ENCODE peak calls at places on chromosomes 4 and X, in six cellular contexts. One of them, this sample, is unnamed. For H3K4me1, the result is how much of the 10 kb centered on the place peaks cover.

GRCh38 chr4:154626793-154627484 is 14.5 kb upstream of the FGG start:
- DNase-seq in HCT116: peak
- DNase-seq in stomach: peak
- DNase-seq in K562: peak
- DNase-seq in IMR-90: peak
- DNase-seq in Karpas-422: peak
- DNase-seq in this sample: no peak

GRCh38 chrX:17822351-17822750 is 38.7 kb downstream of the RAI2 start:
- DNase-seq in HCT116: no peak
- DNase-seq in stomach: no peak
- DNase-seq in K562: no peak
- DNase-seq in IMR-90: no peak
- DNase-seq in Karpas-422: no peak
- DNase-seq in this sample: no peak

GRCh38 chr4:112113786-112114185 is 31.5 kb upstream of the FAM241A start:
- DNase-seq in HCT116: no peak
- DNase-seq in stomach: no peak
- DNase-seq in K562: no peak
- DNase-seq in IMR-90: no peak
- DNase-seq in Karpas-422: no peak
- DNase-seq in this sample: no peak

GRCh38 chr4:30866907-30867306 is 146.7 kb downstream of the PCDH7 start:
- DNase-seq in HCT116: no peak
- DNase-seq in stomach: no peak
- DNase-seq in K562: no peak
- DNase-seq in IMR-90: no peak
- DNase-seq in Karpas-422: no peak
- DNase-seq in this sample: no peak

GRCh38 chrX:98371994-98372393 is 1488.3 kb downstream of the RPA4 start:
- DNase-seq in HCT116: no peak
- DNase-seq in stomach: no peak
- DNase-seq in K562: no peak
- DNase-seq in IMR-90: no peak
- DNase-seq in Karpas-422: no peak
- DNase-seq in this sample: no peak

GRCh38 chr4:168153596-168154440 is 61.5 kb downstream of the ANXA10 start:
- DNase-seq in HCT116: peak
- DNase-seq in stomach: peak
- DNase-seq in K562: no peak
- DNase-seq in IMR-90: peak
- DNase-seq in Karpas-422: peak
- DNase-seq in this sample: peak

GRCh38 chr4:30867427-30867826 is 147.3 kb downstream of the PCDH7 start:
- DNase-seq in HCT116: no peak
- DNase-seq in stomach: no peak
- DNase-seq in K562: no peak
- DNase-seq in IMR-90: no peak
- DNase-seq in Karpas-422: no peak
- DNase-seq in this sample: no peak

GRCh38 chrX:10199212-10199611 is 42.4 kb downstream of the CLCN4 start:
- DNase-seq in HCT116: no peak
- DNase-seq in stomach: no peak
- DNase-seq in K562: no peak
- DNase-seq in IMR-90: peak
- DNase-seq in Karpas-422: peak
- DNase-seq in this sample: no peak

GRCh38 chr4:61638600-61638999 is 438.5 kb downstream of the ADGRL3 start:
- DNase-seq in HCT116: no peak
- DNase-seq in stomach: no peak
- DNase-seq in K562: no peak
- DNase-seq in IMR-90: peak
- DNase-seq in Karpas-422: no peak
- DNase-seq in this sample: no peak

GRCh38 chr4:188002346-188002745 is 6.8 kb downstream of the ZFP42 start:
- DNase-seq in HCT116: no peak
- DNase-seq in stomach: no peak
- DNase-seq in K562: no peak
- DNase-seq in IMR-90: peak
- DNase-seq in Karpas-422: no peak
- DNase-seq in this sample: no peak

GRCh38 chr4:114791976-114792375 is 193.4 kb downstream of the UGT8 start:
- DNase-seq in HCT116: no peak
- DNase-seq in stomach: no peak
- DNase-seq in K562: no peak
- DNase-seq in IMR-90: no peak
- DNase-seq in Karpas-422: no peak
- DNase-seq in this sample: no peak

GRCh38 chrX:1205681-1206611 is 6.5 kb downstream of the CRLF2 start:
- DNase-seq in HCT116: peak
- DNase-seq in stomach: no peak
- DNase-seq in K562: peak
- DNase-seq in IMR-90: peak
- DNase-seq in Karpas-422: peak
- DNase-seq in this sample: peak

GRCh38 chrX:13774696-13775095 is 40.1 kb downstream of the OFD1 start:
- DNase-seq in HCT116: no peak
- DNase-seq in stomach: no peak
- DNase-seq in K562: no peak
- DNase-seq in IMR-90: peak
- DNase-seq in Karpas-422: no peak
- DNase-seq in this sample: no peak

GRCh38 chr4:64250061-64250460 is 159.2 kb downstream of the TECRL start:
- DNase-seq in HCT116: no peak
- DNase-seq in stomach: no peak
- DNase-seq in K562: no peak
- DNase-seq in IMR-90: no peak
- DNase-seq in Karpas-422: no peak
- DNase-seq in this sample: no peak

GRCh38 chr4:99403380-99404194 is 31.6 kb downstream of the ADH7 start:
- DNase-seq in HCT116: no peak
- DNase-seq in stomach: no peak
- DNase-seq in K562: no peak
- DNase-seq in IMR-90: peak
- DNase-seq in Karpas-422: no peak
- DNase-seq in this sample: no peak

GRCh38 chr4:155973639-155974475 is 20.2 kb upstream of the CTSO start:
- DNase-seq in HCT116: no peak
- DNase-seq in stomach: no peak
- DNase-seq in K562: no peak
- DNase-seq in IMR-90: peak
- DNase-seq in Karpas-422: no peak
- DNase-seq in this sample: no peak

GRCh38 chrX:113906168-113906567 is 677.7 kb upstream of the HTR2C start:
- DNase-seq in HCT116: no peak
- DNase-seq in stomach: no peak
- DNase-seq in K562: no peak
- DNase-seq in IMR-90: no peak
- DNase-seq in Karpas-422: no peak
- DNase-seq in this sample: no peak

GRCh38 chrX:137031517-137032377 is 2.0 kb downstream of the GPR101 start:
- DNase-seq in HCT116: no peak
- DNase-seq in stomach: no peak
- DNase-seq in K562: peak
- DNase-seq in IMR-90: peak
- DNase-seq in Karpas-422: no peak
- DNase-seq in this sample: no peak

GRCh38 chr4:62162606-62163005 is 962.5 kb downstream of the ADGRL3 start:
- DNase-seq in HCT116: no peak
- DNase-seq in stomach: no peak
- DNase-seq in K562: no peak
- DNase-seq in IMR-90: no peak
- DNase-seq in Karpas-422: no peak
- DNase-seq in this sample: no peak

GRCh38 chrX:3577551-3577950 is 135.9 kb downstream of the PRKX start:
- DNase-seq in HCT116: no peak
- DNase-seq in stomach: no peak
- DNase-seq in K562: no peak
- DNase-seq in IMR-90: no peak
- DNase-seq in Karpas-422: no peak
- DNase-seq in this sample: no peak

GRCh38 chr4:54542119-54542438 is 115.7 kb upstream of the KIT start:
- DNase-seq in HCT116: no peak
- DNase-seq in stomach: no peak
- DNase-seq in K562: no peak
- DNase-seq in IMR-90: no peak
- DNase-seq in Karpas-422: no peak
- DNase-seq in this sample: no peak

GRCh38 chrX:129495941-129496340 is 27.3 kb downstream of the SMARCA1 start:
- DNase-seq in HCT116: no peak
- DNase-seq in stomach: no peak
- DNase-seq in K562: no peak
- DNase-seq in IMR-90: peak
- DNase-seq in Karpas-422: no peak
- DNase-seq in this sample: no peak

GRCh38 chr4:71406459-71406963 is 67.7 kb downstream of the SLC4A4 start:
- DNase-seq in HCT116: no peak
- DNase-seq in stomach: no peak
- DNase-seq in K562: peak
- DNase-seq in IMR-90: peak
- DNase-seq in Karpas-422: no peak
- DNase-seq in this sample: no peak

GRCh38 chrX:129557844-129558243 is 17.8 kb downstream of the OCRL start:
- DNase-seq in HCT116: no peak
- DNase-seq in stomach: no peak
- DNase-seq in K562: no peak
- DNase-seq in IMR-90: peak
- DNase-seq in Karpas-422: no peak
- DNase-seq in this sample: no peak

GRCh38 chr4:5893013-5893580 is at the start of gene CRMP1:
- DNase-seq in HCT116: no peak
- DNase-seq in stomach: no peak
- DNase-seq in K562: no peak
- DNase-seq in IMR-90: no peak
- DNase-seq in Karpas-422: no peak
- DNase-seq in this sample: no peak

GRCh38 chr4:138233313-138233712 is 8.8 kb downstream of the SLC7A11 start:
- DNase-seq in HCT116: no peak
- DNase-seq in stomach: no peak
- DNase-seq in K562: no peak
- DNase-seq in IMR-90: no peak
- DNase-seq in Karpas-422: no peak
- DNase-seq in this sample: no peak

GRCh38 chr4:138235419-138235952 is 6.7 kb downstream of the SLC7A11 start:
- DNase-seq in HCT116: peak
- DNase-seq in stomach: no peak
- DNase-seq in K562: peak
- DNase-seq in IMR-90: peak
- DNase-seq in Karpas-422: no peak
- DNase-seq in this sample: no peak

GRCh38 chr4:138234254-138234653 is 7.9 kb downstream of the SLC7A11 start:
- DNase-seq in HCT116: no peak
- DNase-seq in stomach: no peak
- DNase-seq in K562: no peak
- DNase-seq in IMR-90: no peak
- DNase-seq in Karpas-422: no peak
- DNase-seq in this sample: no peak

GRCh38 chr4:138238521-138239292 is 3.4 kb downstream of the SLC7A11 start:
- DNase-seq in HCT116: no peak
- DNase-seq in stomach: no peak
- DNase-seq in K562: no peak
- DNase-seq in IMR-90: no peak
- DNase-seq in Karpas-422: no peak
- DNase-seq in this sample: no peak

GRCh38 chr4:138236035-138236434 is 6.1 kb downstream of the SLC7A11 start:
- DNase-seq in HCT116: no peak
- DNase-seq in stomach: no peak
- DNase-seq in K562: no peak
- DNase-seq in IMR-90: peak
- DNase-seq in Karpas-422: no peak
- DNase-seq in this sample: no peak
- H3K4me1 ChIP-seq in HCT116: under half
- H3K4me1 ChIP-seq in stomach: under half
- H3K4me1 ChIP-seq in K562: under half
- H3K4me1 ChIP-seq in IMR-90: under half
- H3K4me1 ChIP-seq in Karpas-422: under half
- H3K4me1 ChIP-seq in this sample: under half

DNA sequence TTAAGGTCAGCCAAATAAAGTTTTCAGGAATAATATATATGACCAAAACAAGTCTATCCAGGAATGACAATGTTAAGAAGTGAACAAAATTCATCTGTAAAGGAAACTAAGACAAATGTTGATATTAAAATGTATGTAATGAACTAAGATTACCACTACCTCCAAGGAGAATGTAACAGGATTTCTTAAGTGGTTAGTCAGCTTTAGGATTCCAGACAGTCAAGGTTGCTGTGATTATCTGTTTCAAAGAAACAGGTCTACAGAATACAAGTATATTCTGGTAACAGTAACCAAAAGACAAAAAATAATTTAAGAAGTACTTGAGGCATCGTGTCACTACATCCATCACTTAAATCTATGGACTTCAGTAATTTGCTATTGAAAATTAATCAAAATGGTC is 172.8 kb downstream of the SCFD2 start:
- DNase-seq in HCT116: no peak
- DNase-seq in stomach: no peak
- DNase-seq in K562: no peak
- DNase-seq in IMR-90: peak
- DNase-seq in Karpas-422: peak
- DNase-seq in this sample: no peak
- H3K4me1 ChIP-seq in HCT116: under half
- H3K4me1 ChIP-seq in stomach: under half
- H3K4me1 ChIP-seq in K562: under half
- H3K4me1 ChIP-seq in IMR-90: under half
- H3K4me1 ChIP-seq in Karpas-422: under half
- H3K4me1 ChIP-seq in this sample: under half

DNA sequence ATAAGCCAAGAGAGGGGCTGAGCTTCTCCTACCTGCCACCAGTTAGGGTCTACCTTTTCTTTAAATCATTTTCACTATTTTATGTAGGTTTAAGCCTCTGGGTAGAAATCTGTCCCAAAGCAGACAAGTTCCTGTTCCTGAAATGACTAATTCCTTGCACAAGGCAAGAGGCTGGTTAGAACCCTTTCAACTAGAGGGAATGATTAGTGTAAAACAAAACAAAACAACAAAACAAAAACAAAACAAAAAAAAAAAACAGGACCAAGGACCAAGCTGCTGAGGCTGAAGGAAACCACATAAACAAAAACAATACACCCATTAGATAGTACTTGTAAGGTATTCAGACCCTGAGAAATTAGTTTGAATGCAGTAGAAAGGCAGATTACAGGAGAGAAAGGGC is 62.7 kb downstream of the MAML3 start:
- DNase-seq in HCT116: no peak
- DNase-seq in stomach: no peak
- DNase-seq in K562: no peak
- DNase-seq in IMR-90: no peak
- DNase-seq in Karpas-422: no peak
- DNase-seq in this sample: no peak
- H3K4me1 ChIP-seq in HCT116: under half
- H3K4me1 ChIP-seq in stomach: half or more
- H3K4me1 ChIP-seq in K562: under half
- H3K4me1 ChIP-seq in IMR-90: under half
- H3K4me1 ChIP-seq in Karpas-422: under half
- H3K4me1 ChIP-seq in this sample: half or more

DNA sequence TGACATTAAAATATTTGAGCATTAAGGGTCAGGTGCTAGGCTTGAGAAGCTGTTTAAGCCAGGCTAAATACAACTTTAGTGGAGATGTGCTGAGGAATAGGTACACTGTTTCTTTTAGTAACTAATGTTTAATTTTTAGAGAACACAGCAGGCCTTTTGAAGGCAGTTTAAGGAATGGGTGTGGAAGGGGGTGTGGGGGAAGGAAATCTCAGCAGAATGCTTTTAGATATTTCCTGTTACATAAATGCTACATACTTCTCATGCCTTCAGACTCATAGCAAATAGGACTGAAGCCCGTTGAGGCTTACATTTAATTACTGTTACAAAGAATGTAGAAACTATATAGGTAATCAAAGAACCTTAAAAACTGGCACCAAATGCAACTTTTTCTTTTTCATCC is 66.3 kb downstream of the WWC2 start:
- DNase-seq in HCT116: no peak
- DNase-seq in stomach: no peak
- DNase-seq in K562: no peak
- DNase-seq in IMR-90: peak
- DNase-seq in Karpas-422: no peak
- DNase-seq in this sample: no peak
- H3K4me1 ChIP-seq in HCT116: under half
- H3K4me1 ChIP-seq in stomach: under half
- H3K4me1 ChIP-seq in K562: under half
- H3K4me1 ChIP-seq in IMR-90: under half
- H3K4me1 ChIP-seq in Karpas-422: under half
- H3K4me1 ChIP-seq in this sample: under half